ENCODE peak calls at places on chromosomes 6 and 20, in ten cellular contexts. F is trophoblast cell; I is NCI-H226; Q is sigmoid colon; R is stromal cell of bone marrow; D is GM20000; V is epithelial cell of esophagus; Y is astrocyte of the spinal cord; B is stimulated activated CD8-positive, alpha-beta memory T cell treated with anti-CD3 and anti-CD28 coated beads, Interleukin-12 subunit alpha, Interleukin-12 subunit beta, amount 100 ng/mL, for 4 hours; K is GM23338. N is an unnamed sample.

GRCh38 chr6:65006788-65007187 is 700.2 kb downstream of the EYS start:
- DNase-seq in K (peak; percentile 10), Q (no peak), R (no peak), B (no peak), Y (no peak), I (no peak), V (no peak), D (no peak), F (no peak), N (no peak)

GRCh38 chr6:38262041-38262440 is 377.7 kb downstream of the BTBD9 start:
- DNase-seq in V (peak; percentile 76), I (peak; percentile 77), F (no peak), D (no peak), K (peak; percentile 57), Y (peak; percentile 91), B (no peak), R (peak; percentile 74), Q (no peak), N (no peak)

GRCh38 chr20:36483919-36484808 is 57.2 kb upstream of the MYL9 start:
- DNase-seq in Q (no peak), B (no peak), I (peak; percentile 46), Y (peak; percentile 47), R (no peak), K (no peak), F (no peak), D (no peak), V (peak; percentile 53), N (no peak)

GRCh38 chr20:48212806-48213509 is 427.7 kb upstream of the SULF2 start:
- DNase-seq in D (no peak), Q (no peak), V (no peak), I (no peak), F (no peak), B (no peak), K (no peak), R (no peak), Y (no peak), N (no peak)

GRCh38 chr6:148306287-148306686 is 36.4 kb upstream of the SASH1 start:
- DNase-seq in K (no peak), Q (no peak), F (no peak), Y (no peak), I (no peak), V (no peak), D (no peak), B (no peak), R (no peak), N (no peak)

GRCh38 chr6:39819226-39819625 is 27.1 kb downstream of the DAAM2 start:
- DNase-seq in Q (no peak), B (no peak), I (no peak), D (no peak), R (no peak), F (no peak), V (no peak), K (no peak), Y (no peak), N (no peak)

GRCh38 chr6:148934534-148934933 is 187.7 kb downstream of the UST start:
- DNase-seq in V (peak; percentile 15), R (peak; percentile 64), I (peak; percentile 27), Y (peak; percentile 14), B (no peak), K (no peak), Q (peak; percentile 75), F (no peak), D (no peak), N (no peak)

GRCh38 chr6:78598966-78599365 is 268.4 kb upstream of the IRAK1BP1 start:
- DNase-seq in V (peak; percentile 99), F (peak; percentile 63), B (no peak), D (no peak), Y (peak; percentile 96), I (peak; percentile 95), R (peak; percentile 47), K (no peak), Q (no peak), N (no peak)

GRCh38 chr20:2312876-2313275 is 17.1 kb downstream of the TGM3 start:
- DNase-seq in D (no peak), K (no peak), F (no peak), V (no peak), R (no peak), Q (no peak), B (no peak), Y (no peak), I (no peak), N (no peak)

GRCh38 chr6:1672379-1672778 is 62.7 kb downstream of the FOXC1 start:
- DNase-seq in B (no peak), K (no peak), Q (no peak), I (no peak), F (peak; percentile 74), Y (no peak), R (no peak), D (no peak), V (no peak), N (no peak)

GRCh38 chr6:43495409-43495941 is 14.7 kb downstream of the LRRC73 start:
- DNase-seq in Q (no peak), D (no peak), R (no peak), F (peak; percentile 98), I (peak; percentile 53), Y (no peak), K (no peak), B (no peak), V (peak; percentile 54), N (no peak)

GRCh38 chr6:3977875-3978711 is 100.8 kb downstream of the FAM217A start:
- DNase-seq in Q (peak; percentile 68), D (peak; percentile 32), B (peak; percentile 7), Y (peak; percentile 96), F (peak; percentile 93), I (peak; percentile 28), V (peak; percentile 63), R (peak; percentile 78), K (peak; percentile 78), N (peak; percentile 53)

GRCh38 chr6:28896505-28897392 is 27.0 kb downstream of the TRIM27 start:
- DNase-seq in B (peak; percentile 13), D (peak; percentile 51), F (peak; percentile 76), Q (peak; percentile 81), V (peak; percentile 65), R (peak; percentile 19), Y (peak; percentile 65), K (peak; percentile 78), I (peak; percentile 9), N (peak; percentile 77)

GRCh38 chr6:12555267-12555666 is 161.3 kb upstream of the PHACTR1 start:
- DNase-seq in B (no peak), I (peak; percentile 47), F (peak; percentile 47), Q (no peak), V (peak; percentile 74), Y (peak; percentile 26), R (peak; percentile 56), D (no peak), K (no peak), N (no peak)

GRCh38 chr6:436308-437041 is 44.9 kb downstream of the IRF4 start:
- DNase-seq in V (no peak), D (no peak), R (peak; percentile 82), K (no peak), F (no peak), Q (no peak), Y (peak; percentile 89), I (no peak), B (no peak), N (no peak)

GRCh38 chr6:163711071-163711470 is 296.6 kb downstream of the QKI start:
- DNase-seq in Y (no peak), F (no peak), R (no peak), Q (no peak), K (no peak), I (no peak), B (no peak), D (no peak), V (no peak), N (no peak)

GRCh38 chr20:54090230-54091119 is 20.1 kb upstream of the BCAS1 start:
- DNase-seq in B (no peak), V (no peak), K (no peak), D (no peak), F (no peak), R (no peak), Q (no peak), Y (no peak), I (no peak), N (no peak)

GRCh38 chr6:42404494-42404893 is 47.2 kb downstream of the TRERF1 start:
- DNase-seq in I (peak; percentile 90), R (peak; percentile 30), Y (peak; percentile 67), Q (no peak), F (peak; percentile 41), D (no peak), B (no peak), K (peak; percentile 80), V (peak; percentile 93), N (peak; percentile 83)

N was measured in Peyer's patch.